ENCODE peak calls at places on chromosomes 4 and X, in four cellular contexts. G is cardiac fibroblast, X is RWPE2, A is astrocyte. M is an unnamed sample.

GRCh38 chr4:189850239-189850856 is 90.3 kb upstream of the FRG1 start:
- DNase-seq in G (no peak), A (no peak), X (no peak), M (no peak)

GRCh38 chrX:100649550-100650356 is 5.8 kb downstream of the SRPX2 start:
- DNase-seq in G (peak), X (no peak), A (peak), M (peak)

GRCh38 chrX:22345884-22346283 is 73.2 kb downstream of the CBLL2 start:
- DNase-seq in X (no peak), G (peak), A (peak), M (no peak)

GRCh38 chr4:40196724-40197281 is at the start of gene RHOH:
- DNase-seq in A (no peak), X (no peak), G (no peak), M (peak)

GRCh38 chr4:8015512-8015911 is 75.9 kb upstream of the AFAP1 start:
- DNase-seq in G (peak), X (no peak), A (no peak), M (no peak)

GRCh38 chr4:85084371-85085170 is 118.1 kb upstream of the WDFY3 start:
- DNase-seq in X (no peak), G (peak), A (peak), M (peak)

GRCh38 chr4:83548151-83548905 is 12.4 kb downstream of the GPAT3 start:
- DNase-seq in G (peak), A (peak), X (peak), M (peak)

GRCh38 chr4:61468091-61468720 is 268.1 kb downstream of the ADGRL3 start:
- DNase-seq in G (peak), A (peak), X (peak), M (peak)

GRCh38 chr4:89158884-89159503 is 47.7 kb downstream of the TIGD2 start:
- DNase-seq in A (peak), X (no peak), G (peak), M (peak)

GRCh38 chrX:19303216-19303880 is 40.4 kb upstream of the PDHA1 start:
- DNase-seq in X (peak), A (peak), G (peak), M (no peak)

GRCh38 chr4:101191302-101192098 is 155.8 kb downstream of the PPP3CA start:
- DNase-seq in G (peak), X (no peak), A (peak), M (peak)

GRCh38 chrX:2894885-2895292 is 34.2 kb downstream of the ARSD start:
- DNase-seq in A (peak), G (no peak), X (no peak), M (peak)

GRCh38 chr4:41039312-41039711 is 175.0 kb downstream of the APBB2 start:
- DNase-seq in G (no peak), X (no peak), A (no peak), M (no peak)

GRCh38 chr4:123495530-123495929 is 98.9 kb downstream of the SPRY1 start:
- DNase-seq in G (peak), X (no peak), A (no peak), M (no peak)

GRCh38 chr4:165343353-165344191 is 16.1 kb downstream of the MSMO1 start:
- DNase-seq in G (no peak), X (no peak), A (no peak), M (no peak)

GRCh38 chr4:182478475-182478874 is 235.3 kb downstream of the TENM3 start:
- DNase-seq in A (no peak), G (peak), X (no peak), M (no peak)

GRCh38 chrX:104168127-104168526 is 1.9 kb downstream of the FAM199X start:
- DNase-seq in G (no peak), A (no peak), X (no peak), M (no peak)

GRCh38 chr4:42633605-42634388 is 23.1 kb downstream of the ATP8A1 start:
- DNase-seq in X (no peak), G (no peak), A (no peak), M (no peak)

GRCh38 chr4:19655666-19656065 is 596.0 kb upstream of the SLIT2 start:
- DNase-seq in G (no peak), X (no peak), A (no peak), M (no peak)

GRCh38 chrX:124035657-124036056 is 74.2 kb downstream of the STAG2 start:
- DNase-seq in G (no peak), X (no peak), A (no peak), M (no peak)
- H3K4me3 ChIP-seq in G (no peak), X (no peak), A (no peak), M (no peak)

DNA sequence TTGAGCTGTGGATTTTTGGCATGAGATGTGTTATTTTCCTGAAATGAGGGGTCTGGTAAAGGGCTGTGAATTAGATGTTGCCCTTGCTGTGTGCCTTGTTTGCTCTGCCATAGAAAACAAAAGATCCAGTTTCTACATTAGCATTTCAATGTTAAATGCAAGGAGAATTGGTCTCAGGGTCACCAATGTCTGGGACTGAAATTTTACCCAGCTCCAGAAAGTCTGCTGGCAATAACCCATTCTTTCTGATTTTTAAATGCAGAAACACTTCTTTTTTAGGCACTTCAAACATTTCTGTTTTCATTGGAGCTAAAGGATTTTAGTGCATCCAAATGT is 13.8 kb upstream of the FREM3 start:
- DNase-seq in A (no peak), X (no peak), G (no peak), M (peak)
- H3K4me3 ChIP-seq in A (no peak), X (no peak), G (no peak), M (no peak)

GRCh38 chr4:184810720-184811119 is 15.0 kb downstream of the ACSL1 start:
- DNase-seq in G (no peak), A (no peak), X (no peak), M (no peak)
- H3K4me3 ChIP-seq in G (no peak), A (no peak), X (no peak), M (no peak)

GRCh38 chr4:152545088-152545487 is 9.2 kb upstream of the FBXW7 start:
- DNase-seq in G (no peak), A (no peak), X (no peak), M (no peak)
- H3K4me3 ChIP-seq in G (no peak), A (no peak), X (no peak), M (no peak)

DNA sequence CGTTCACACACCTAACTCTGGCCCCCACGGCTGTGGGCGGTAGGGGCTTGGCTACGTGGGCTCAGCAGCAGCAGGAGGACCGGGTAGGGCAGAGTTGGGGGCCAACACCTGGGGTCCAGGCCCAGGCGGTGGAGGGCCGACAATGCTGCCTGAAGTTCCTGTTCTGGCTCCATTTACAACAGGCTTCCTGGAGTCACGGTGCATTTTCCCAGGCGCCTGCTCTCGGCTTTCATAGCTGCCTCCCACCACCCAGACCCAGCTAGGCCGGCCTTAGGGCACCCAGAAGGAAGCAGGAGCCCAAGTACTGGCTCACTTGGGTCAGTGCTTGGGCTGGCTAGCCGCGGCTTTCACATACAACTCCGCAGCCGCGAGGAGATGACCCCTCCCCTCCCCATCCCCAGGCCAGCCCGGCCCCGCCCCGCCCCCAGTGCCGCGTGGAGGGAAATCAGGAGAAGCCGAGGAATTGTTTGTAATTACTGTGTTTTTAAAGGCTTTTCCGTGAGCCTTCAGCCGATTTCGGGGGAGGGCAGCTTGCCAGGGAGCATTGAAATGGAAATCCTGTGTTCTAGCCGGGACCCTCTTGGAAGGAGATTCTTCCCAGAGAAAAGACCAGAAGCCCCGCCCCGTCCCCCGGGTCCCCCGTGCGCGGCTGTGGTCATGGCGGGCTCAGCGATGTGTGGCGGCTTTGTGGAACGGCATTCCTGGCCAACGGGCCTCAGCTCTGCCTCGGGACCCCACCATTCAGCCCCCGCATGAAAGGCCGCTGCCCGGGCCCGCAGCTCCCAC is 28.5 kb downstream of the PJA1 start:
- DNase-seq in A (no peak), X (no peak), G (no peak), M (peak)
- H3K4me3 ChIP-seq in A (no peak), X (no peak), G (no peak), M (peak)

GRCh38 chr4:915041-915474 is 17.1 kb downstream of the GAK start:
- DNase-seq in G (no peak), A (no peak), X (peak), M (no peak)
- H3K4me3 ChIP-seq in G (no peak), A (no peak), X (no peak), M (no peak)

GRCh38 chrX:153411255-153411987 is at the start of gene ZFP92:
- DNase-seq in X (no peak), A (no peak), G (no peak), M (peak)

GRCh38 chrX:153411988-153412574 is 809 bp downstream of the ZFP92 start:
- DNase-seq in A (no peak), X (no peak), G (no peak), M (peak)

GRCh38 chrX:153409414-153410101 is 1.7 kb upstream of the ZFP92 start:
- DNase-seq in X (no peak), G (no peak), A (no peak), M (no peak)

GRCh38 chrX:153410328-153410727 is 944 bp upstream of the ZFP92 start:
- DNase-seq in G (no peak), X (no peak), A (no peak), M (no peak)

GRCh38 chrX:153410888-153411254 is 401 bp upstream of the ZFP92 start:
- DNase-seq in A (no peak), G (no peak), X (no peak), M (no peak)
- H3K4me3 ChIP-seq in A (peak), G (no peak), X (peak), M (no peak)

DNA sequence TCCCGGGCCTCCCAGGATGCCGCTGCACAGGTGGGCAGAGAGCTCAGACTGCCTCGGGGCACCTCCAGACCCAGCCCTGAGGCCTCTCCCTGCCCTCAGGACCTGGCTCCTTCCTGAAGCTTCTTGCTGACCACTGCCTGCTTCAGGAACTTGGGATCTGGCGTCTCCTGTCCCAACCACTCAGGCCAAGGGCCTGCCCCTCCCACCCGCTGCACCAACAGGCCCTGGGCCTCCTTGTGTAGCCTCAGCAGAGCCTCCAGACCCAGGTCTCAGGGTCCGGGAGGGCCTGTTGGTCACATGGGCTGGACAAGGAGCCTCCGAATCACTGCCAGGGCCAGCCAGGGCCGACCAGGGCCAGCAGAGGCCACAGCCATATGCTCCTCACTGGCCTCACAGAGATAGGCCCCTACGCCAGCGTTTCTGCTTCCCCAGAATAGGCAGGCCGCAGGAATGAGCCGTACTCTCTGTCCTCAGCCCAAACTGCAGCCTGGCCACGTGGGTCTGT is 2.8 kb downstream of the MXD4 start:
- DNase-seq in G (no peak), X (no peak), A (no peak), M (no peak)
- H3K4me3 ChIP-seq in G (peak), X (no peak), A (no peak), M (no peak)

GRCh38 chr4:108148316-108148715 is 20.4 kb downstream of the LEF1 start:
- DNase-seq in G (no peak), X (no peak), A (no peak), M (no peak)
- H3K4me3 ChIP-seq in G (no peak), X (no peak), A (no peak), M (no peak)

GRCh38 chr4:24321637-24322036 is 262.7 kb downstream of the DHX15 start:
- DNase-seq in G (no peak), A (no peak), X (no peak), M (peak)

GRCh38 chr4:24322517-24322916 is 261.8 kb downstream of the DHX15 start:
- DNase-seq in G (peak), A (peak), X (no peak), M (no peak)

GRCh38 chr4:24322986-24323385 is 261.4 kb downstream of the DHX15 start:
- DNase-seq in A (peak), G (peak), X (no peak), M (no peak)

DNA sequence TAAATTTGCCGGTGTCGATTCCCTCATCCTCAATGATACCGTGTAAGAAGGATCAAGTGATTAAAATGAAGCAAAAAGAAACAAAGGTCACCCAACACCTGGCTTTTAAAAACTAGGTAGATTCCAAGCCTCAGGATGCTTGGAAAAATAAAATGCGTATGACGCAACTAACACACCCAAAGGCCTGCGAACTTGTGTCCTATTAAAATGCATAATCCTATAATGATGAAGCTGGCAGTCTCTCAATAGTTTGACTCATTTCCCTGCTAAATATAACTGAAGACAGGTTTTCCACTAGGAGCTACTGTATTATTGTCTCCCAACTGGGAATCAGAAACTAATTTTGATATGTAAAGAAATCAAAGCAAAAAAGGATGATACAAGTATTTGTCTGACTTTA is 263.2 kb downstream of the DHX15 start:
- DNase-seq in A (peak), G (peak), X (no peak), M (peak)
- H3K4me3 ChIP-seq in A (peak), G (no peak), X (no peak), M (no peak)